ENCODE peak calls at places on chromosomes 6 and 20, in seven cellular contexts. K is M059J, O is hypothalamus, P is testis, M is AG10803, R is esophagus muscularis mucosa, L is NCI-H1092. H is an unnamed sample.
A peak's percentile ranks its signal among the peaks of the same experiment; 100 is the strongest.

GRCh38 chr6:110741517-110741916 is 73.8 kb downstream of the CDK19 start:
- DNase-seq in K (peak; percentile 33), O (no peak), P (no peak), M (no peak), R (no peak), L (no peak), H (no peak)

GRCh38 chr6:125746731-125747588 is 2.5 kb upstream of the HEY2 start:
- DNase-seq in K (peak; percentile 73), O (peak; percentile 11), P (peak; percentile 86), M (peak; percentile 15), R (no peak), L (no peak), H (no peak)

GRCh38 chr6:21914121-21914973 is 320.8 kb downstream of the SOX4 start:
- DNase-seq in K (peak; percentile 69), O (no peak), P (peak; percentile 32), M (no peak), R (no peak), L (no peak), H (no peak)

GRCh38 chr6:111788779-111789276 is 84.4 kb downstream of the FYN start:
- DNase-seq in K (peak; percentile 50), O (no peak), P (peak; percentile 63), M (no peak), R (no peak), L (no peak), H (no peak)

GRCh38 chr6:116371384-116372209 is 850 bp downstream of the DSE start:
- DNase-seq in K (peak; percentile 91), O (peak; percentile 56), P (peak; percentile 79), M (peak; percentile 92), R (no peak), L (no peak), H (no peak)

GRCh38 chr20:31943052-31943471 is 8.8 kb downstream of the PDRG1 start:
- DNase-seq in K (no peak), O (no peak), P (peak; percentile 89), M (no peak), R (no peak), L (no peak), H (no peak)

GRCh38 chr6:28981833-28982475 is 23.2 kb downstream of the ZNF311 start:
- DNase-seq in K (peak; percentile 97), O (peak; percentile 43), P (peak; percentile 85), M (peak; percentile 92), R (peak; percentile 96), L (peak; percentile 37), H (no peak)

GRCh38 chr20:38770546-38770945 is 22.3 kb downstream of the ACTR5 start:
- DNase-seq in K (no peak), O (no peak), P (no peak), M (no peak), R (no peak), L (no peak), H (no peak)

GRCh38 chr6:145012039-145012662 is 723.2 kb downstream of the EPM2A start:
- DNase-seq in K (peak; percentile 76), O (no peak), P (no peak), M (no peak), R (no peak), L (no peak), H (no peak)

GRCh38 chr6:125267806-125268523 is 33.8 kb downstream of the HDDC2 start:
- DNase-seq in K (peak; percentile 33), O (no peak), P (no peak), M (no peak), R (no peak), L (no peak), H (no peak)

H was measured in NCI-H2107.